ENCODE peak calls at places on chromosomes 1 and 21, in ten cellular contexts. One of them, this sample, is unnamed.

GRCh38 chr1:178091986-178092745 is 1.7 kb upstream of the RASAL2 start:
- DNase-seq in nucleus accumbens: no peak
- DNase-seq in NCI-H1105: no peak
- DNase-seq in epithelial cell of proximal tubule: no peak
- DNase-seq in ecto neural progenitor cell: no peak
- DNase-seq in stimulated activated CD8-positive, alpha-beta memory T cell treated with anti-CD3 and anti-CD28 coated beads, Interleukin-4, amount 100 ng/mL, for 1 hour: no peak
- DNase-seq in amygdala: no peak
- DNase-seq in pons: no peak
- DNase-seq in HuH-7.5: no peak
- DNase-seq in kidney epithelial cell: no peak
- DNase-seq in this sample: no peak

GRCh38 chr1:108830119-108831008 is 26.5 kb downstream of the AKNAD1 start:
- DNase-seq in amygdala: peak
- DNase-seq in kidney epithelial cell: no peak
- DNase-seq in pons: peak
- DNase-seq in stimulated activated CD8-positive, alpha-beta memory T cell treated with anti-CD3 and anti-CD28 coated beads, Interleukin-4, amount 100 ng/mL, for 1 hour: no peak
- DNase-seq in NCI-H1105: no peak
- DNase-seq in HuH-7.5: peak
- DNase-seq in epithelial cell of proximal tubule: no peak
- DNase-seq in nucleus accumbens: no peak
- DNase-seq in ecto neural progenitor cell: no peak
- DNase-seq in this sample: peak

GRCh38 chr1:207861442-207862177 is 49.3 kb downstream of the CD34 start:
- DNase-seq in nucleus accumbens: no peak
- DNase-seq in kidney epithelial cell: no peak
- DNase-seq in NCI-H1105: no peak
- DNase-seq in stimulated activated CD8-positive, alpha-beta memory T cell treated with anti-CD3 and anti-CD28 coated beads, Interleukin-4, amount 100 ng/mL, for 1 hour: no peak
- DNase-seq in HuH-7.5: no peak
- DNase-seq in amygdala: no peak
- DNase-seq in pons: no peak
- DNase-seq in epithelial cell of proximal tubule: no peak
- DNase-seq in ecto neural progenitor cell: peak
- DNase-seq in this sample: no peak

GRCh38 chr1:184590163-184590750 is 164.4 kb downstream of the EDEM3 start:
- DNase-seq in HuH-7.5: no peak
- DNase-seq in kidney epithelial cell: no peak
- DNase-seq in NCI-H1105: no peak
- DNase-seq in pons: no peak
- DNase-seq in ecto neural progenitor cell: no peak
- DNase-seq in epithelial cell of proximal tubule: no peak
- DNase-seq in stimulated activated CD8-positive, alpha-beta memory T cell treated with anti-CD3 and anti-CD28 coated beads, Interleukin-4, amount 100 ng/mL, for 1 hour: no peak
- DNase-seq in nucleus accumbens: no peak
- DNase-seq in amygdala: no peak
- DNase-seq in this sample: no peak

GRCh38 chr1:11934295-11935039 is at the start of gene PLOD1:
- DNase-seq in epithelial cell of proximal tubule: no peak
- DNase-seq in NCI-H1105: peak
- DNase-seq in kidney epithelial cell: peak
- DNase-seq in pons: peak
- DNase-seq in ecto neural progenitor cell: peak
- DNase-seq in amygdala: peak
- DNase-seq in nucleus accumbens: peak
- DNase-seq in stimulated activated CD8-positive, alpha-beta memory T cell treated with anti-CD3 and anti-CD28 coated beads, Interleukin-4, amount 100 ng/mL, for 1 hour: peak
- DNase-seq in HuH-7.5: peak
- DNase-seq in this sample: peak

GRCh38 chr1:14561014-14561693 is 37.3 kb upstream of the KAZN start:
- DNase-seq in HuH-7.5: no peak
- DNase-seq in nucleus accumbens: no peak
- DNase-seq in ecto neural progenitor cell: no peak
- DNase-seq in NCI-H1105: no peak
- DNase-seq in kidney epithelial cell: no peak
- DNase-seq in pons: no peak
- DNase-seq in amygdala: no peak
- DNase-seq in stimulated activated CD8-positive, alpha-beta memory T cell treated with anti-CD3 and anti-CD28 coated beads, Interleukin-4, amount 100 ng/mL, for 1 hour: no peak
- DNase-seq in epithelial cell of proximal tubule: no peak
- DNase-seq in this sample: no peak

GRCh38 chr1:58854576-58854975 is 70.7 kb upstream of the JUN start:
- DNase-seq in nucleus accumbens: no peak
- DNase-seq in NCI-H1105: no peak
- DNase-seq in HuH-7.5: no peak
- DNase-seq in stimulated activated CD8-positive, alpha-beta memory T cell treated with anti-CD3 and anti-CD28 coated beads, Interleukin-4, amount 100 ng/mL, for 1 hour: no peak
- DNase-seq in ecto neural progenitor cell: no peak
- DNase-seq in pons: no peak
- DNase-seq in amygdala: no peak
- DNase-seq in kidney epithelial cell: no peak
- DNase-seq in epithelial cell of proximal tubule: no peak
- DNase-seq in this sample: no peak

GRCh38 chr21:36183144-36183795 is 26.6 kb downstream of the DOP1B start:
- DNase-seq in epithelial cell of proximal tubule: no peak
- DNase-seq in HuH-7.5: no peak
- DNase-seq in NCI-H1105: no peak
- DNase-seq in amygdala: no peak
- DNase-seq in ecto neural progenitor cell: no peak
- DNase-seq in stimulated activated CD8-positive, alpha-beta memory T cell treated with anti-CD3 and anti-CD28 coated beads, Interleukin-4, amount 100 ng/mL, for 1 hour: no peak
- DNase-seq in pons: no peak
- DNase-seq in kidney epithelial cell: no peak
- DNase-seq in nucleus accumbens: no peak
- DNase-seq in this sample: no peak

GRCh38 chr1:173173388-173173787 is 33.7 kb downstream of the TNFSF4 start:
- DNase-seq in stimulated activated CD8-positive, alpha-beta memory T cell treated with anti-CD3 and anti-CD28 coated beads, Interleukin-4, amount 100 ng/mL, for 1 hour: no peak
- DNase-seq in pons: no peak
- DNase-seq in ecto neural progenitor cell: no peak
- DNase-seq in kidney epithelial cell: no peak
- DNase-seq in HuH-7.5: no peak
- DNase-seq in nucleus accumbens: no peak
- DNase-seq in amygdala: no peak
- DNase-seq in epithelial cell of proximal tubule: no peak
- DNase-seq in NCI-H1105: no peak
- DNase-seq in this sample: no peak

GRCh38 chr1:239879321-239880170 is 212.1 kb upstream of the FMN2 start:
- DNase-seq in NCI-H1105: no peak
- DNase-seq in pons: no peak
- DNase-seq in ecto neural progenitor cell: no peak
- DNase-seq in HuH-7.5: no peak
- DNase-seq in epithelial cell of proximal tubule: no peak
- DNase-seq in kidney epithelial cell: no peak
- DNase-seq in amygdala: no peak
- DNase-seq in stimulated activated CD8-positive, alpha-beta memory T cell treated with anti-CD3 and anti-CD28 coated beads, Interleukin-4, amount 100 ng/mL, for 1 hour: no peak
- DNase-seq in nucleus accumbens: no peak
- DNase-seq in this sample: no peak

GRCh38 chr21:27429612-27430361 is 462.9 kb upstream of the ADAMTS5 start:
- DNase-seq in amygdala: no peak
- DNase-seq in kidney epithelial cell: no peak
- DNase-seq in NCI-H1105: no peak
- DNase-seq in pons: no peak
- DNase-seq in HuH-7.5: no peak
- DNase-seq in nucleus accumbens: no peak
- DNase-seq in epithelial cell of proximal tubule: peak
- DNase-seq in ecto neural progenitor cell: no peak
- DNase-seq in stimulated activated CD8-positive, alpha-beta memory T cell treated with anti-CD3 and anti-CD28 coated beads, Interleukin-4, amount 100 ng/mL, for 1 hour: no peak
- DNase-seq in this sample: no peak

GRCh38 chr1:39196244-39197215 is 8.0 kb upstream of the MACF1 start:
- DNase-seq in ecto neural progenitor cell: no peak
- DNase-seq in pons: peak
- DNase-seq in stimulated activated CD8-positive, alpha-beta memory T cell treated with anti-CD3 and anti-CD28 coated beads, Interleukin-4, amount 100 ng/mL, for 1 hour: no peak
- DNase-seq in nucleus accumbens: no peak
- DNase-seq in epithelial cell of proximal tubule: no peak
- DNase-seq in kidney epithelial cell: no peak
- DNase-seq in amygdala: no peak
- DNase-seq in NCI-H1105: no peak
- DNase-seq in HuH-7.5: no peak
- DNase-seq in this sample: no peak

GRCh38 chr1:236795757-236796719 is 946 bp downstream of the MTR start:
- DNase-seq in NCI-H1105: no peak
- DNase-seq in HuH-7.5: no peak
- DNase-seq in amygdala: no peak
- DNase-seq in epithelial cell of proximal tubule: no peak
- DNase-seq in kidney epithelial cell: no peak
- DNase-seq in pons: no peak
- DNase-seq in stimulated activated CD8-positive, alpha-beta memory T cell treated with anti-CD3 and anti-CD28 coated beads, Interleukin-4, amount 100 ng/mL, for 1 hour: no peak
- DNase-seq in nucleus accumbens: peak
- DNase-seq in ecto neural progenitor cell: no peak
- DNase-seq in this sample: no peak

GRCh38 chr21:40562603-40563002 is 284.4 kb downstream of the DSCAM start:
- DNase-seq in NCI-H1105: no peak
- DNase-seq in stimulated activated CD8-positive, alpha-beta memory T cell treated with anti-CD3 and anti-CD28 coated beads, Interleukin-4, amount 100 ng/mL, for 1 hour: no peak
- DNase-seq in pons: peak
- DNase-seq in amygdala: no peak
- DNase-seq in nucleus accumbens: no peak
- DNase-seq in kidney epithelial cell: no peak
- DNase-seq in ecto neural progenitor cell: no peak
- DNase-seq in epithelial cell of proximal tubule: no peak
- DNase-seq in HuH-7.5: no peak
- DNase-seq in this sample: no peak

GRCh38 chr1:109873278-109874175 is 37.1 kb upstream of the CSF1 start:
- DNase-seq in stimulated activated CD8-positive, alpha-beta memory T cell treated with anti-CD3 and anti-CD28 coated beads, Interleukin-4, amount 100 ng/mL, for 1 hour: no peak
- DNase-seq in pons: no peak
- DNase-seq in nucleus accumbens: no peak
- DNase-seq in amygdala: no peak
- DNase-seq in epithelial cell of proximal tubule: peak
- DNase-seq in HuH-7.5: no peak
- DNase-seq in NCI-H1105: no peak
- DNase-seq in kidney epithelial cell: no peak
- DNase-seq in ecto neural progenitor cell: no peak
- DNase-seq in this sample: no peak

GRCh38 chr1:170214117-170214979 is 68.6 kb downstream of the NTMT2 start:
- DNase-seq in NCI-H1105: no peak
- DNase-seq in amygdala: no peak
- DNase-seq in pons: no peak
- DNase-seq in epithelial cell of proximal tubule: no peak
- DNase-seq in stimulated activated CD8-positive, alpha-beta memory T cell treated with anti-CD3 and anti-CD28 coated beads, Interleukin-4, amount 100 ng/mL, for 1 hour: no peak
- DNase-seq in ecto neural progenitor cell: no peak
- DNase-seq in nucleus accumbens: no peak
- DNase-seq in kidney epithelial cell: no peak
- DNase-seq in HuH-7.5: no peak
- DNase-seq in this sample: no peak

GRCh38 chr1:39898648-39899603 is 2.8 kb downstream of the MYCL start:
- DNase-seq in HuH-7.5: peak
- DNase-seq in amygdala: peak
- DNase-seq in nucleus accumbens: peak
- DNase-seq in epithelial cell of proximal tubule: no peak
- DNase-seq in stimulated activated CD8-positive, alpha-beta memory T cell treated with anti-CD3 and anti-CD28 coated beads, Interleukin-4, amount 100 ng/mL, for 1 hour: no peak
- DNase-seq in kidney epithelial cell: no peak
- DNase-seq in ecto neural progenitor cell: peak
- DNase-seq in NCI-H1105: peak
- DNase-seq in pons: peak
- DNase-seq in this sample: no peak

GRCh38 chr1:19484338-19484792 is 974 bp downstream of the CAPZB start:
- DNase-seq in pons: no peak
- DNase-seq in epithelial cell of proximal tubule: no peak
- DNase-seq in HuH-7.5: no peak
- DNase-seq in amygdala: no peak
- DNase-seq in NCI-H1105: no peak
- DNase-seq in nucleus accumbens: no peak
- DNase-seq in kidney epithelial cell: no peak
- DNase-seq in ecto neural progenitor cell: no peak
- DNase-seq in stimulated activated CD8-positive, alpha-beta memory T cell treated with anti-CD3 and anti-CD28 coated beads, Interleukin-4, amount 100 ng/mL, for 1 hour: no peak
- DNase-seq in this sample: no peak

GRCh38 chr1:230084408-230085177 is 17.6 kb downstream of the GALNT2 start:
- DNase-seq in stimulated activated CD8-positive, alpha-beta memory T cell treated with anti-CD3 and anti-CD28 coated beads, Interleukin-4, amount 100 ng/mL, for 1 hour: no peak
- DNase-seq in ecto neural progenitor cell: no peak
- DNase-seq in kidney epithelial cell: peak
- DNase-seq in amygdala: no peak
- DNase-seq in NCI-H1105: no peak
- DNase-seq in epithelial cell of proximal tubule: peak
- DNase-seq in HuH-7.5: no peak
- DNase-seq in pons: peak
- DNase-seq in nucleus accumbens: no peak
- DNase-seq in this sample: peak